ENCODE peak calls at places on chromosomes 11 and 22, in ten cellular contexts. One of them, this sample, is unnamed.

GRCh38 chr22:31098633-31099110 is 8.7 kb downstream of the SELENOM start:
- DNase-seq in pancreas: no peak
- DNase-seq in IMR-90: no peak
- DNase-seq in neural progenitor cell: peak; percentile 69
- DNase-seq in brain microvascular endothelial cell: no peak
- DNase-seq in AG04449: no peak
- DNase-seq in vagina: no peak
- DNase-seq in heart right ventricle: no peak
- DNase-seq in lung: no peak
- DNase-seq in NB4: no peak
- DNase-seq in this sample: no peak

GRCh38 chr22:49550766-49551362 is 276.8 kb downstream of the BRD1 start:
- DNase-seq in neural progenitor cell: no peak
- DNase-seq in NB4: no peak
- DNase-seq in IMR-90: no peak
- DNase-seq in AG04449: no peak
- DNase-seq in pancreas: peak; percentile 23
- DNase-seq in brain microvascular endothelial cell: no peak
- DNase-seq in heart right ventricle: no peak
- DNase-seq in vagina: no peak
- DNase-seq in lung: no peak
- DNase-seq in this sample: no peak

GRCh38 chr22:20777420-20778177 is 3.7 kb downstream of the SERPIND1 start:
- DNase-seq in AG04449: peak; percentile 67
- DNase-seq in pancreas: no peak
- DNase-seq in IMR-90: peak; percentile 94
- DNase-seq in vagina: no peak
- DNase-seq in brain microvascular endothelial cell: peak; percentile 84
- DNase-seq in heart right ventricle: no peak
- DNase-seq in lung: no peak
- DNase-seq in NB4: peak; percentile 78
- DNase-seq in neural progenitor cell: no peak
- DNase-seq in this sample: peak; percentile 99

GRCh38 chr22:30541979-30542810 is 4.3 kb downstream of the SEC14L6 start:
- DNase-seq in neural progenitor cell: peak; percentile 73
- DNase-seq in IMR-90: no peak
- DNase-seq in AG04449: no peak
- DNase-seq in lung: no peak
- DNase-seq in NB4: no peak
- DNase-seq in vagina: no peak
- DNase-seq in brain microvascular endothelial cell: no peak
- DNase-seq in heart right ventricle: no peak
- DNase-seq in pancreas: peak; percentile 76
- DNase-seq in this sample: no peak

GRCh38 chr11:8775341-8776133 is 92.9 kb downstream of the RPL27A start:
- DNase-seq in lung: no peak
- DNase-seq in vagina: no peak
- DNase-seq in brain microvascular endothelial cell: no peak
- DNase-seq in NB4: no peak
- DNase-seq in heart right ventricle: no peak
- DNase-seq in AG04449: no peak
- DNase-seq in neural progenitor cell: no peak
- DNase-seq in IMR-90: no peak
- DNase-seq in pancreas: no peak
- DNase-seq in this sample: no peak

GRCh38 chr11:45073575-45074225 is 72.7 kb upstream of the PRDM11 start:
- DNase-seq in AG04449: no peak
- DNase-seq in NB4: peak; percentile 14
- DNase-seq in pancreas: no peak
- DNase-seq in neural progenitor cell: peak; percentile 17
- DNase-seq in vagina: no peak
- DNase-seq in heart right ventricle: no peak
- DNase-seq in brain microvascular endothelial cell: no peak
- DNase-seq in IMR-90: no peak
- DNase-seq in lung: no peak
- DNase-seq in this sample: no peak

GRCh38 chr11:534592-535518 is 521 bp downstream of the HRAS start:
- DNase-seq in heart right ventricle: no peak
- DNase-seq in NB4: peak; percentile 42
- DNase-seq in lung: no peak
- DNase-seq in pancreas: peak; percentile 79
- DNase-seq in brain microvascular endothelial cell: no peak
- DNase-seq in vagina: no peak
- DNase-seq in neural progenitor cell: peak; percentile 38
- DNase-seq in IMR-90: no peak
- DNase-seq in AG04449: no peak
- DNase-seq in this sample: peak; percentile 25

GRCh38 chr11:36292311-36292722 is 3.1 kb upstream of the COMMD9 start:
- DNase-seq in heart right ventricle: no peak
- DNase-seq in lung: no peak
- DNase-seq in vagina: no peak
- DNase-seq in NB4: peak; percentile 70
- DNase-seq in brain microvascular endothelial cell: no peak
- DNase-seq in IMR-90: peak; percentile 47
- DNase-seq in AG04449: no peak
- DNase-seq in pancreas: no peak
- DNase-seq in neural progenitor cell: peak; percentile 47
- DNase-seq in this sample: no peak

GRCh38 chr11:65536412-65537295 is 11.8 kb downstream of the SCYL1 start:
- DNase-seq in NB4: no peak
- DNase-seq in pancreas: no peak
- DNase-seq in AG04449: no peak
- DNase-seq in brain microvascular endothelial cell: no peak
- DNase-seq in lung: no peak
- DNase-seq in IMR-90: no peak
- DNase-seq in heart right ventricle: no peak
- DNase-seq in vagina: no peak
- DNase-seq in neural progenitor cell: no peak
- DNase-seq in this sample: no peak

GRCh38 chr11:14746857-14747256 is 103.3 kb downstream of the PDE3B start:
- DNase-seq in vagina: no peak
- DNase-seq in heart right ventricle: no peak
- DNase-seq in lung: no peak
- DNase-seq in AG04449: no peak
- DNase-seq in NB4: no peak
- DNase-seq in neural progenitor cell: no peak
- DNase-seq in IMR-90: no peak
- DNase-seq in pancreas: no peak
- DNase-seq in brain microvascular endothelial cell: no peak
- DNase-seq in this sample: no peak

GRCh38 chr11:78635814-78636506 is 61.3 kb upstream of the NARS2 start:
- DNase-seq in lung: no peak
- DNase-seq in brain microvascular endothelial cell: no peak
- DNase-seq in IMR-90: no peak
- DNase-seq in AG04449: no peak
- DNase-seq in neural progenitor cell: no peak
- DNase-seq in heart right ventricle: no peak
- DNase-seq in NB4: no peak
- DNase-seq in pancreas: no peak
- DNase-seq in vagina: no peak
- DNase-seq in this sample: no peak

GRCh38 chr11:78633516-78634310 is 59.0 kb upstream of the NARS2 start:
- DNase-seq in lung: no peak
- DNase-seq in pancreas: no peak
- DNase-seq in heart right ventricle: no peak
- DNase-seq in neural progenitor cell: no peak
- DNase-seq in vagina: no peak
- DNase-seq in IMR-90: no peak
- DNase-seq in brain microvascular endothelial cell: no peak
- DNase-seq in NB4: no peak
- DNase-seq in AG04449: no peak
- DNase-seq in this sample: no peak

GRCh38 chr11:78630155-78630554 is 55.5 kb upstream of the NARS2 start:
- DNase-seq in brain microvascular endothelial cell: no peak
- DNase-seq in vagina: no peak
- DNase-seq in lung: no peak
- DNase-seq in neural progenitor cell: no peak
- DNase-seq in IMR-90: no peak
- DNase-seq in AG04449: no peak
- DNase-seq in NB4: no peak
- DNase-seq in heart right ventricle: no peak
- DNase-seq in pancreas: no peak
- DNase-seq in this sample: no peak

GRCh38 chr11:78630561-78631303 is 56.1 kb upstream of the NARS2 start:
- DNase-seq in pancreas: no peak
- DNase-seq in NB4: no peak
- DNase-seq in AG04449: no peak
- DNase-seq in heart right ventricle: no peak
- DNase-seq in vagina: no peak
- DNase-seq in brain microvascular endothelial cell: no peak
- DNase-seq in IMR-90: no peak
- DNase-seq in lung: no peak
- DNase-seq in neural progenitor cell: no peak
- DNase-seq in this sample: no peak
- TF ChIP-seq CTCF in pancreas: no peak
- TF ChIP-seq CTCF in NB4: no peak
- TF ChIP-seq CTCF in AG04449: no peak
- TF ChIP-seq CTCF in heart right ventricle: no peak
- TF ChIP-seq CTCF in vagina: no peak
- TF ChIP-seq CTCF in brain microvascular endothelial cell: peak; percentile 36
- TF ChIP-seq CTCF in IMR-90: no peak
- TF ChIP-seq CTCF in lung: no peak
- TF ChIP-seq CTCF in neural progenitor cell: peak; percentile 13
- TF ChIP-seq CTCF in this sample: no peak

GRCh38 chr22:17366830-17367229 is 2.4 kb upstream of the CECR2 start:
- DNase-seq in AG04449: no peak
- DNase-seq in neural progenitor cell: peak; percentile 84
- DNase-seq in pancreas: no peak
- DNase-seq in NB4: peak; percentile 62
- DNase-seq in heart right ventricle: peak; percentile 53
- DNase-seq in lung: no peak
- DNase-seq in brain microvascular endothelial cell: no peak
- DNase-seq in IMR-90: no peak
- DNase-seq in vagina: no peak
- DNase-seq in this sample: no peak
- H3K4me3 ChIP-seq in AG04449: no peak overlapping the region
- H3K4me3 ChIP-seq in neural progenitor cell: peak overlapping the region; percentile 100
- H3K4me3 ChIP-seq in pancreas: no peak overlapping the region
- H3K4me3 ChIP-seq in NB4: no peak overlapping the region
- H3K4me3 ChIP-seq in heart right ventricle: no peak overlapping the region
- H3K4me3 ChIP-seq in lung: no peak overlapping the region
- H3K4me3 ChIP-seq in brain microvascular endothelial cell: no peak overlapping the region
- H3K4me3 ChIP-seq in IMR-90: no peak overlapping the region
- H3K4me3 ChIP-seq in vagina: no peak overlapping the region
- H3K4me3 ChIP-seq in this sample: no peak overlapping the region

GRCh38 chr11:123190504-123190903 is 4.5 kb downstream of the CLMP start:
- DNase-seq in vagina: no peak
- DNase-seq in IMR-90: no peak
- DNase-seq in AG04449: no peak
- DNase-seq in lung: no peak
- DNase-seq in pancreas: no peak
- DNase-seq in neural progenitor cell: no peak
- DNase-seq in heart right ventricle: no peak
- DNase-seq in NB4: no peak
- DNase-seq in brain microvascular endothelial cell: no peak
- DNase-seq in this sample: no peak

GRCh38 chr11:123187670-123188507 is 7.2 kb downstream of the CLMP start:
- DNase-seq in pancreas: no peak
- DNase-seq in lung: no peak
- DNase-seq in NB4: no peak
- DNase-seq in neural progenitor cell: peak; percentile 47
- DNase-seq in brain microvascular endothelial cell: peak; percentile 11
- DNase-seq in AG04449: no peak
- DNase-seq in heart right ventricle: no peak
- DNase-seq in IMR-90: peak; percentile 63
- DNase-seq in vagina: no peak
- DNase-seq in this sample: no peak

GRCh38 chr11:123186291-123186690 is 8.8 kb downstream of the CLMP start:
- DNase-seq in lung: no peak
- DNase-seq in AG04449: no peak
- DNase-seq in brain microvascular endothelial cell: no peak
- DNase-seq in vagina: no peak
- DNase-seq in heart right ventricle: no peak
- DNase-seq in IMR-90: no peak
- DNase-seq in NB4: no peak
- DNase-seq in neural progenitor cell: no peak
- DNase-seq in pancreas: no peak
- DNase-seq in this sample: no peak

GRCh38 chr11:123187221-123187620 is 7.8 kb downstream of the CLMP start:
- DNase-seq in AG04449: no peak
- DNase-seq in brain microvascular endothelial cell: no peak
- DNase-seq in neural progenitor cell: no peak
- DNase-seq in lung: no peak
- DNase-seq in NB4: no peak
- DNase-seq in vagina: no peak
- DNase-seq in IMR-90: peak; percentile 42
- DNase-seq in heart right ventricle: no peak
- DNase-seq in pancreas: no peak
- DNase-seq in this sample: no peak

GRCh38 chr11:123188508-123189165 is 6.4 kb downstream of the CLMP start:
- DNase-seq in lung: no peak
- DNase-seq in heart right ventricle: no peak
- DNase-seq in NB4: no peak
- DNase-seq in AG04449: no peak
- DNase-seq in neural progenitor cell: peak; percentile 64
- DNase-seq in brain microvascular endothelial cell: peak; percentile 66
- DNase-seq in IMR-90: peak; percentile 99
- DNase-seq in vagina: no peak
- DNase-seq in pancreas: no peak
- DNase-seq in this sample: no peak
- TF ChIP-seq CTCF in lung: no peak
- TF ChIP-seq CTCF in heart right ventricle: no peak
- TF ChIP-seq CTCF in NB4: no peak
- TF ChIP-seq CTCF in AG04449: peak; percentile 11
- TF ChIP-seq CTCF in neural progenitor cell: peak; percentile 15
- TF ChIP-seq CTCF in brain microvascular endothelial cell: peak; percentile 44
- TF ChIP-seq CTCF in IMR-90: no peak
- TF ChIP-seq CTCF in vagina: no peak
- TF ChIP-seq CTCF in pancreas: no peak
- TF ChIP-seq CTCF in this sample: no peak

DNA sequence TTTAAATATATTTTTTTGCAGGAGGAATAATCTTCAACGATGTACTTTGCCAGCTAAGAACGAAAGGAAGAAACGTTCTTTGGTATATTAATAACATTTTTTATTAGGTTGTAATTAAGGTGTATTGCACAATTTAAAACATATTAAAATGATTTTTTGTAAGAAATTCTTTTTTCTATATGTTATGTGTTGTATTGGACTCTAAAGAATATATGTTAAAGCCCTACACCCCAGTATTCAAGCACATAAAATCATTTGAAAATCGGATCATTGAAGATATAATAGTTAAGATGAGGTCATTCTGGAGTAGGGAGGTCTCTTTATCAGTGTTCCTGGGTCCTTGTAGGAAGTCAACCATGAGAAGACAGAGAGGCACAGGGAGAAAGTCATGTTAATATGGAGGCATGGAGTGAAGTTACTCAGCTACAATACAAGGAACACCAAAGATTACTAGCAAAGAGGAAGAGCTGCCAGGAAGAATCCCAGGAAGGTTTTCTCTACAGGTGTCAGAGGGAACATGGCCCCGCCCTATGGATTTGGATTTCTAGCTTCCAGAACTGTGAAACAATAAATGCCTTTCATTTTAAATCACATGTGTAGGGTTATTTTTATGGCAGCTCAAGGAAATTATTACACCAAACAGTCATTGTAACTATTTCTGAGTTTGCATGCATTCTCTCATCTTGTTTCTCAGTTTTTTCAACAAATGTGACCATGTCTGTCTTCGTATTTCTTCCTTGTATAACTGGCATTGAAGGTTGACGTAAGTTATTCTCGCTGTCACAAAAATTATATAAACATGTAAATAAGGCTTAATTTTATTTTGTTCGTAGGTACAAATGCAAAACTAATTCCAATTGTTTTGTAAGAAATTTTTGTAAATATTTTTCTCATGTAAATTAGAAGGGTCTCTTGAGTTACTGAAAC is 75.4 kb upstream of the VPREB1 start:
- DNase-seq in pancreas: no peak
- DNase-seq in brain microvascular endothelial cell: no peak
- DNase-seq in AG04449: no peak
- DNase-seq in heart right ventricle: no peak
- DNase-seq in lung: no peak
- DNase-seq in IMR-90: no peak
- DNase-seq in neural progenitor cell: no peak
- DNase-seq in vagina: no peak
- DNase-seq in NB4: no peak
- DNase-seq in this sample: no peak
- H3K4me3 ChIP-seq in pancreas: no peak overlapping the region
- H3K4me3 ChIP-seq in brain microvascular endothelial cell: no peak overlapping the region
- H3K4me3 ChIP-seq in AG04449: no peak overlapping the region
- H3K4me3 ChIP-seq in heart right ventricle: no peak overlapping the region
- H3K4me3 ChIP-seq in lung: no peak overlapping the region
- H3K4me3 ChIP-seq in IMR-90: no peak overlapping the region
- H3K4me3 ChIP-seq in neural progenitor cell: no peak overlapping the region
- H3K4me3 ChIP-seq in vagina: no peak overlapping the region
- H3K4me3 ChIP-seq in NB4: no peak overlapping the region
- H3K4me3 ChIP-seq in this sample: no peak overlapping the region